ENCODE peak calls at places on chromosome 22, in seven cellular contexts. B is uterus, L is cardiac fibroblast, J is HCT116, V is BE2C, Y is gastrocnemius medialis, D is PC-3. W is an unnamed sample.

GRCh38 chr22:30861131-30861530 is 107.4 kb downstream of the MORC2 start:
- DNase-seq in Y (no peak), L (no peak), V (no peak), J (no peak), B (no peak), D (no peak), W (no peak)

GRCh38 chr22:50032941-50033601 is 20.5 kb upstream of the IL17REL start:
- DNase-seq in D (no peak), J (no peak), V (peak), L (no peak), B (no peak), Y (no peak), W (no peak)

GRCh38 chr22:28600546-28601143 is 79.0 kb downstream of the TTC28 start:
- DNase-seq in Y (no peak), D (peak), L (peak), J (peak), B (no peak), V (peak), W (no peak)

GRCh38 chr22:43774318-43774717 is 37.8 kb downstream of the EFCAB6 start:
- DNase-seq in V (no peak), J (no peak), B (no peak), L (no peak), Y (no peak), D (no peak), W (no peak)

GRCh38 chr22:19997561-19998231 is 18.9 kb downstream of the ARVCF start:
- DNase-seq in D (no peak), J (no peak), V (peak), B (no peak), Y (no peak), L (no peak), W (no peak)

GRCh38 chr22:29136715-29137700 is 64.2 kb downstream of the KREMEN1 start:
- DNase-seq in D (no peak), Y (no peak), V (no peak), J (no peak), B (no peak), L (no peak), W (peak)

GRCh38 chr22:40578171-40578570 is 58.3 kb downstream of the MRTFA start:
- DNase-seq in B (no peak), Y (no peak), D (no peak), L (no peak), J (no peak), V (no peak), W (no peak)

GRCh38 chr22:42863349-42863911 is 6.4 kb upstream of the ARFGAP3 start:
- DNase-seq in D (peak), B (no peak), V (no peak), J (peak), L (peak), Y (no peak), W (no peak)

GRCh38 chr22:20155330-20156041 is 4.6 kb upstream of the CCDC188 start:
- DNase-seq in Y (no peak), D (no peak), J (no peak), L (peak), B (peak), V (peak), W (peak)

GRCh38 chr22:43129426-43130425 is 13.5 kb downstream of the MCAT start:
- DNase-seq in V (no peak), D (no peak), B (no peak), J (no peak), L (no peak), Y (no peak), W (no peak)

GRCh38 chr22:32985899-32986772 is 72.0 kb downstream of the SYN3 start:
- DNase-seq in L (peak), V (peak), Y (peak), D (peak), J (peak), B (peak), W (peak)

GRCh38 chr22:18133452-18133851 is 16.5 kb upstream of the USP18 start:
- DNase-seq in V (no peak), Y (no peak), B (peak), J (no peak), D (no peak), L (peak), W (no peak)

GRCh38 chr22:35521358-35522264 is 19.0 kb upstream of the RASD2 start:
- DNase-seq in Y (no peak), L (no peak), B (no peak), D (peak), V (no peak), J (no peak), W (no peak)

GRCh38 chr22:23684561-23685031 is 6.2 kb upstream of the RGL4 start:
- DNase-seq in Y (no peak), L (peak), V (no peak), B (no peak), J (no peak), D (no peak), W (no peak)

GRCh38 chr22:23772315-23773246 is at the start of gene MMP11:
- DNase-seq in D (peak), L (peak), B (peak), Y (no peak), J (no peak), V (peak), W (peak)

GRCh38 chr22:20979243-20979809 is 2.8 kb upstream of the LZTR1 start:
- DNase-seq in L (peak), Y (no peak), B (peak), J (no peak), D (no peak), V (peak), W (peak)

GRCh38 chr22:24996420-24996952 is 44.0 kb downstream of the KIAA1671 start:
- DNase-seq in L (peak), D (peak), Y (no peak), B (no peak), J (peak), V (peak), W (peak)

GRCh38 chr22:38416621-38417251 is 38.3 kb downstream of the KCNJ4 start:
- DNase-seq in Y (no peak), B (no peak), D (no peak), J (no peak), L (no peak), V (no peak), W (no peak)

GRCh38 chr22:29056472-29056871 is 5.2 kb downstream of the C22orf31 start:
- DNase-seq in Y (no peak), L (no peak), B (no peak), D (no peak), J (no peak), V (no peak), W (no peak)

GRCh38 chr22:37547249-37547741 is 13.0 kb upstream of the CDC42EP1 start:
- DNase-seq in Y (no peak), B (no peak), J (no peak), L (peak), V (no peak), D (no peak), W (no peak)

GRCh38 chr22:35631597-35631996 is 14.5 kb upstream of the MB start:
- DNase-seq in B (no peak), D (peak), Y (no peak), J (peak), L (peak), V (peak), W (peak)

GRCh38 chr22:25482091-25482760 is 82.2 kb upstream of the GRK3 start:
- DNase-seq in L (no peak), J (no peak), V (peak), B (no peak), Y (no peak), D (no peak), W (peak)

GRCh38 chr22:27416553-27417427 is 384.8 kb downstream of the MN1 start:
- DNase-seq in Y (no peak), D (peak), L (peak), J (no peak), B (no peak), V (no peak), W (no peak)

GRCh38 chr22:18024276-18024939 is at the start of gene MICAL3:
- DNase-seq in Y (peak), B (peak), D (peak), V (peak), J (peak), L (peak), W (peak)

GRCh38 chr22:48972979-48973693 is 854.5 kb downstream of the BRD1 start:
- DNase-seq in D (no peak), V (no peak), B (no peak), J (no peak), L (no peak), Y (no peak), W (no peak)

GRCh38 chr22:48973694-48974041 is 854.0 kb downstream of the BRD1 start:
- DNase-seq in Y (no peak), J (no peak), D (no peak), L (no peak), B (no peak), V (no peak), W (no peak)

GRCh38 chr22:48968201-48968959 is 859.3 kb downstream of the BRD1 start:
- DNase-seq in B (no peak), D (peak), J (peak), L (no peak), Y (no peak), V (no peak), W (no peak)
- TF ChIP-seq CTCF in B (no peak), D (peak), J (peak), L (no peak), Y (no peak), V (no peak), W (no peak)

GRCh38 chr22:45445031-45445710 is 31.7 kb downstream of the RIBC2 start:
- DNase-seq in L (no peak), D (no peak), Y (no peak), V (no peak), B (no peak), J (no peak), W (no peak)

GRCh38 chr22:45450101-45450785 is 36.8 kb downstream of the RIBC2 start:
- DNase-seq in V (no peak), J (no peak), B (no peak), Y (no peak), L (no peak), D (no peak), W (no peak)

GRCh38 chr22:45450931-45451651 is 37.6 kb downstream of the RIBC2 start:
- DNase-seq in L (peak), Y (no peak), B (peak), D (no peak), J (no peak), V (no peak), W (no peak)

GRCh38 chr22:45446216-45446615 is 32.7 kb downstream of the RIBC2 start:
- DNase-seq in J (no peak), L (no peak), D (no peak), B (no peak), V (no peak), Y (no peak), W (no peak)

GRCh38 chr22:45448431-45448830 is 34.9 kb downstream of the RIBC2 start:
- DNase-seq in J (no peak), Y (peak), L (peak), B (peak), V (no peak), D (no peak), W (no peak)
- TF ChIP-seq CTCF in J (no peak), Y (no peak), L (no peak), B (no peak), V (no peak), D (no peak), W (no peak)

GRCh38 chr22:41848468-41848867 is 15.6 kb downstream of the SREBF2 start:
- DNase-seq in Y (no peak), B (no peak), D (no peak), L (no peak), V (no peak), J (no peak), W (no peak)
- TF ChIP-seq CTCF in Y (no peak), B (no peak), D (no peak), L (no peak), V (no peak), J (no peak), W (no peak)

GRCh38 chr22:22520020-22520656 is at the start of gene ZNF280A:
- DNase-seq in J (peak), L (peak), Y (peak), V (no peak), D (no peak), B (no peak), W (no peak)
- TF ChIP-seq CTCF in J (peak), L (peak), Y (no peak), V (no peak), D (no peak), B (no peak), W (no peak)

W was measured in glutamatergic neuron.